ENCODE peak calls at places on chromosome 10, in seven cellular contexts. D, Q, L, X, E, U and O are unnamed samples.

GRCh38 chr10:80471715-80472233 is 17.7 kb downstream of the TSPAN14 start:
- DNase-seq in D (peak), Q (no peak), L (no peak), X (no peak), E (no peak), U (no peak), O (no peak)

GRCh38 chr10:72784551-72785421 is 92.8 kb downstream of the MCU start:
- DNase-seq in D (peak), Q (peak), L (peak), X (no peak), E (peak), U (no peak), O (peak)

GRCh38 chr10:43938810-43939209 is 290.1 kb upstream of the ZNF32 start:
- DNase-seq in D (no peak), Q (no peak), L (no peak), X (no peak), E (no peak), U (peak), O (no peak)

GRCh38 chr10:19119191-19119590 is 70.6 kb downstream of the MALRD1 start:
- DNase-seq in D (no peak), Q (peak), L (no peak), X (no peak), E (no peak), U (no peak), O (no peak)

GRCh38 chr10:63206576-63206975 is 73.4 kb downstream of the NRBF2 start:
- DNase-seq in D (no peak), Q (no peak), L (no peak), X (no peak), E (no peak), U (no peak), O (no peak)

GRCh38 chr10:13955426-13955825 is 368.7 kb downstream of the PRPF18 start:
- DNase-seq in D (no peak), Q (no peak), L (no peak), X (no peak), E (no peak), U (no peak), O (no peak)

GRCh38 chr10:14405076-14406065 is 74.6 kb upstream of the FRMD4A start:
- DNase-seq in D (no peak), Q (no peak), L (no peak), X (no peak), E (no peak), U (no peak), O (no peak)

GRCh38 chr10:43781480-43782361 is 133.0 kb upstream of the ZNF32 start:
- DNase-seq in D (no peak), Q (no peak), L (no peak), X (no peak), E (no peak), U (no peak), O (no peak)

GRCh38 chr10:103458720-103459119 is at the start of gene CALHM1:
- DNase-seq in D (no peak), Q (no peak), L (peak), X (no peak), E (no peak), U (no peak), O (no peak)

GRCh38 chr10:131693766-131694165 is 207.0 kb upstream of the PPP2R2D start:
- DNase-seq in D (no peak), Q (no peak), L (no peak), X (no peak), E (no peak), U (no peak), O (no peak)

GRCh38 chr10:33706746-33707145 is 372.3 kb upstream of the NRP1 start:
- DNase-seq in D (no peak), Q (no peak), L (no peak), X (no peak), E (no peak), U (no peak), O (no peak)

GRCh38 chr10:45235823-45236222 is 79.6 kb downstream of the OR13A1 start:
- DNase-seq in D (no peak), Q (no peak), L (no peak), X (no peak), E (no peak), U (no peak), O (no peak)

GRCh38 chr10:126350216-126350992 is 37.9 kb downstream of the ADAM12 start:
- DNase-seq in D (peak), Q (no peak), L (peak), X (no peak), E (no peak), U (no peak), O (no peak)

GRCh38 chr10:86225098-86225782 is 141.4 kb downstream of the GRID1 start:
- DNase-seq in D (no peak), Q (no peak), L (no peak), X (no peak), E (no peak), U (no peak), O (no peak)

GRCh38 chr10:119688033-119688508 is 36.9 kb downstream of the BAG3 start:
- DNase-seq in D (no peak), Q (no peak), L (no peak), X (no peak), E (no peak), U (no peak), O (no peak)

GRCh38 chr10:71302874-71303568 is 16.0 kb upstream of the SLC29A3 start:
- DNase-seq in D (peak), Q (peak), L (no peak), X (peak), E (no peak), U (no peak), O (no peak)

GRCh38 chr10:78401882-78402367 is 368.3 kb downstream of the RPS24 start:
- DNase-seq in D (no peak), Q (no peak), L (peak), X (no peak), E (no peak), U (no peak), O (no peak)

GRCh38 chr10:13658864-13659685 is 72.3 kb downstream of the PRPF18 start:
- DNase-seq in D (no peak), Q (no peak), L (peak), X (no peak), E (peak), U (peak), O (peak)

GRCh38 chr10:84743483-84743882 is 415.1 kb downstream of the CCSER2 start:
- DNase-seq in D (peak), Q (no peak), L (no peak), X (no peak), E (no peak), U (no peak), O (no peak)

GRCh38 chr10:100356067-100357017 is 9.3 kb downstream of the SCD start:
- DNase-seq in D (no peak), Q (no peak), L (no peak), X (no peak), E (no peak), U (no peak), O (no peak)

GRCh38 chr10:52172581-52172980 is 141.5 kb upstream of the DKK1 start:
- DNase-seq in D (no peak), Q (no peak), L (no peak), X (no peak), E (no peak), U (no peak), O (no peak)

GRCh38 chr10:11478807-11479206 is 132.6 kb downstream of the USP6NL start:
- DNase-seq in D (no peak), Q (no peak), L (no peak), X (no peak), E (no peak), U (no peak), O (no peak)

GRCh38 chr10:94180576-94180975 is 182.2 kb downstream of the NOC3L start:
- DNase-seq in D (no peak), Q (peak), L (no peak), X (no peak), E (no peak), U (no peak), O (no peak)

GRCh38 chr10:72235544-72236279 is 19.6 kb upstream of the ASCC1 start:
- DNase-seq in D (no peak), Q (no peak), L (no peak), X (no peak), E (no peak), U (no peak), O (no peak)

GRCh38 chr10:86310702-86311101 is 55.9 kb downstream of the GRID1 start:
- DNase-seq in D (no peak), Q (no peak), L (peak), X (no peak), E (no peak), U (no peak), O (no peak)

GRCh38 chr10:61472090-61472674 is 19.0 kb upstream of the TMEM26 start:
- DNase-seq in D (no peak), Q (no peak), L (no peak), X (no peak), E (no peak), U (no peak), O (no peak)

GRCh38 chr10:128324058-128324457 is 197.8 kb upstream of the MKI67 start:
- DNase-seq in D (no peak), Q (peak), L (no peak), X (no peak), E (peak), U (no peak), O (peak)

GRCh38 chr10:22251751-22252285 is 34.0 kb upstream of the EBLN1 start:
- DNase-seq in D (no peak), Q (peak), L (peak), X (peak), E (peak), U (peak), O (peak)

GRCh38 chr10:131207584-131208532 is 103.7 kb downstream of the TCERG1L start:
- DNase-seq in D (no peak), Q (no peak), L (peak), X (no peak), E (no peak), U (no peak), O (peak)

GRCh38 chr10:12605580-12606405 is 256.4 kb downstream of the CAMK1D start:
- DNase-seq in D (no peak), Q (no peak), L (no peak), X (peak), E (peak), U (peak), O (peak)

GRCh38 chr10:121665809-121666208 is 67.6 kb upstream of the FGFR2 start:
- DNase-seq in D (no peak), Q (no peak), L (no peak), X (no peak), E (no peak), U (no peak), O (no peak)

GRCh38 chr10:102814456-102814871 is 22.7 kb downstream of the CYP17A1 start:
- DNase-seq in D (no peak), Q (no peak), L (no peak), X (no peak), E (no peak), U (peak), O (peak)

GRCh38 chr10:115969591-115969990 is 303.4 kb downstream of the GFRA1 start:
- DNase-seq in D (no peak), Q (no peak), L (no peak), X (no peak), E (no peak), U (no peak), O (no peak)

GRCh38 chr10:131769691-131770090 is 131.1 kb upstream of the PPP2R2D start:
- DNase-seq in D (no peak), Q (no peak), L (no peak), X (no peak), E (no peak), U (no peak), O (no peak)

GRCh38 chr10:66931340-66931948 is 5.6 kb downstream of the LRRTM3 start:
- DNase-seq in D (peak), Q (peak), L (no peak), X (no peak), E (no peak), U (no peak), O (no peak)

GRCh38 chr10:132961864-132962622 is 19.7 kb upstream of the CFAP46 start:
- DNase-seq in D (no peak), Q (peak), L (peak), X (peak), E (peak), U (peak), O (peak)

GRCh38 chr10:86316274-86316835 is 50.2 kb downstream of the GRID1 start:
- DNase-seq in D (no peak), Q (no peak), L (peak), X (no peak), E (no peak), U (no peak), O (no peak)

GRCh38 chr10:116723428-116724281 is 18.7 kb downstream of the HSPA12A start:
- DNase-seq in D (no peak), Q (no peak), L (no peak), X (peak), E (no peak), U (no peak), O (no peak)

GRCh38 chr10:123683459-123683858 is 17.3 kb downstream of the GPR26 start:
- DNase-seq in D (no peak), Q (no peak), L (no peak), X (no peak), E (no peak), U (no peak), O (no peak)
- H3K4me3 ChIP-seq in D (no peak), Q (no peak), L (no peak), X (no peak), E (no peak), U (no peak), O (no peak)

GRCh38 chr10:91681361-91682276 is 48.7 kb upstream of the PPP1R3C start:
- DNase-seq in D (no peak), Q (no peak), L (peak), X (no peak), E (no peak), U (no peak), O (no peak)

GRCh38 chr10:91682912-91683311 is 50.0 kb upstream of the PPP1R3C start:
- DNase-seq in D (no peak), Q (no peak), L (no peak), X (no peak), E (no peak), U (no peak), O (no peak)

GRCh38 chr10:91684841-91685240 is 52.0 kb upstream of the PPP1R3C start:
- DNase-seq in D (no peak), Q (no peak), L (no peak), X (no peak), E (no peak), U (no peak), O (no peak)

GRCh38 chr10:91680521-91680920 is 47.6 kb upstream of the PPP1R3C start:
- DNase-seq in D (no peak), Q (no peak), L (no peak), X (no peak), E (no peak), U (no peak), O (no peak)

GRCh38 chr10:91683976-91684375 is 51.1 kb upstream of the PPP1R3C start:
- DNase-seq in D (no peak), Q (no peak), L (no peak), X (no peak), E (no peak), U (no peak), O (no peak)
- H3K4me3 ChIP-seq in D (no peak), Q (no peak), L (no peak), X (no peak), E (no peak), U (no peak), O (no peak)

GRCh38 chr10:29372920-29373319 is 84.0 kb downstream of the LYZL1 start:
- DNase-seq in D (no peak), Q (no peak), L (no peak), X (no peak), E (no peak), U (no peak), O (no peak)
- H3K4me3 ChIP-seq in D (no peak), Q (no peak), L (no peak), X (no peak), E (no peak), U (no peak), O (no peak)

DNA sequence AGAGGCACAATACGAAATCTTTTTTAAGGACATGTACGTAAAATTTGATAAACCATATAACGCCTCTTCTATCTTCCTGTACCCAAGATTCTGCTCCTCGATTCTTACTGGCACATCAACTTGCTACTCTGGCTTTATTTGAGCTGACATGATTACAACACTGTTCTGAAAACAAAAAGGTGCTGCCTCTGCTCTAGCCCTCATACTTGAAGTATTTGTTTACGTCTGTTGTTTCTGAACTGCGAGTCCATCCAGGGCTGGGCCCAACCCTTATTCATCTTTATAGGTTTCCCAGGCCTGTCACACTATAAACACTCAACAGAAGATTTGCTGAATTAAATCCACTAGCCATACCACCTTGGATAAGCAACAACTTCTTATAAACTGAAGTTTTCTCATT is 96.2 kb upstream of the SVIL start:
- DNase-seq in D (no peak), Q (no peak), L (no peak), X (no peak), E (no peak), U (no peak), O (no peak)
- H3K4me3 ChIP-seq in D (no peak), Q (no peak), L (no peak), X (no peak), E (no peak), U (no peak), O (no peak)

GRCh38 chr10:113053091-113053490 is 103.0 kb downstream of the TCF7L2 start:
- DNase-seq in D (no peak), Q (no peak), L (no peak), X (no peak), E (peak), U (peak), O (peak)

GRCh38 chr10:113056030-113056429 is 106.0 kb downstream of the TCF7L2 start:
- DNase-seq in D (no peak), Q (no peak), L (no peak), X (no peak), E (no peak), U (no peak), O (no peak)

GRCh38 chr10:113055458-113055857 is 105.4 kb downstream of the TCF7L2 start:
- DNase-seq in D (no peak), Q (no peak), L (no peak), X (no peak), E (no peak), U (no peak), O (no peak)

GRCh38 chr10:113052076-113052830 is 102.2 kb downstream of the TCF7L2 start:
- DNase-seq in D (no peak), Q (no peak), L (no peak), X (no peak), E (no peak), U (no peak), O (no peak)

DNA sequence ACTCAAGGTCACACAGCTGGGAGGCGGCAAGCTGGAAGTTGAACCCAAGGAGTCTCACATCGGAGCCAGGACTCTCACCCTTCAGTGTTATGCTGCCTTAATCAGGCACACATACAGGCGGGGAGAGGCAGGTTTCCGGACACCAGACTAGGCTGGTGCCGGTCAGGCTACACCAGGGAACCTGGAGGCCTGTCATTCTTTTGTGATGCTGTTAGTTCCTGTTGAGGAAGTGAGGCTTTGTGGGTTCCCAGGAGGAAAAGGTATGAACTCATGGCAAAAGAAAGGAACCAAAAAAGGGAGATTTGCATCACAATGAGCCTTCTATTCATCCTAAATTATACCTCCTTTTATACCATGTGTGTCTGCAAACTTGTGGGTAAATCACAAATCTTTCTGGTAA is 103.8 kb downstream of the TCF7L2 start:
- DNase-seq in D (no peak), Q (no peak), L (no peak), X (no peak), E (no peak), U (no peak), O (no peak)
- H3K4me3 ChIP-seq in D (no peak), Q (no peak), L (no peak), X (no peak), E (no peak), U (no peak), O (no peak)

GRCh38 chr10:24518981-24519597 is 204.6 kb downstream of the ARHGAP21 start:
- DNase-seq in D (peak), Q (peak), L (peak), X (peak), E (peak), U (peak), O (peak)

GRCh38 chr10:24513155-24513554 is 210.5 kb downstream of the ARHGAP21 start:
- DNase-seq in D (no peak), Q (peak), L (no peak), X (no peak), E (no peak), U (no peak), O (no peak)

GRCh38 chr10:24515481-24515880 is 208.2 kb downstream of the ARHGAP21 start:
- DNase-seq in D (no peak), Q (no peak), L (no peak), X (no peak), E (no peak), U (no peak), O (no peak)

GRCh38 chr10:24519950-24520349 is 203.7 kb downstream of the ARHGAP21 start:
- DNase-seq in D (no peak), Q (no peak), L (no peak), X (peak), E (no peak), U (no peak), O (no peak)

GRCh38 chr10:24518411-24518810 is 205.3 kb downstream of the ARHGAP21 start:
- DNase-seq in D (no peak), Q (no peak), L (no peak), X (no peak), E (no peak), U (no peak), O (no peak)
- H3K4me3 ChIP-seq in D (no peak), Q (no peak), L (no peak), X (no peak), E (no peak), U (no peak), O (no peak)

GRCh38 chr10:5470062-5470751 is 29.2 kb downstream of the CALML5 start:
- DNase-seq in D (no peak), Q (no peak), L (no peak), X (no peak), E (no peak), U (no peak), O (no peak)

GRCh38 chr10:5468262-5469106 is 30.9 kb downstream of the CALML5 start:
- DNase-seq in D (no peak), Q (no peak), L (no peak), X (no peak), E (no peak), U (no peak), O (no peak)

GRCh38 chr10:5466451-5466996 is 32.8 kb downstream of the CALML5 start:
- DNase-seq in D (no peak), Q (no peak), L (no peak), X (no peak), E (no peak), U (no peak), O (no peak)

GRCh38 chr10:5467634-5468255 is 31.6 kb downstream of the CALML5 start:
- DNase-seq in D (no peak), Q (no peak), L (no peak), X (no peak), E (no peak), U (no peak), O (no peak)

GRCh38 chr10:5469353-5470061 is 29.9 kb downstream of the CALML5 start:
- DNase-seq in D (no peak), Q (no peak), L (no peak), X (no peak), E (no peak), U (no peak), O (no peak)
- H3K4me3 ChIP-seq in D (no peak), Q (no peak), L (no peak), X (no peak), E (no peak), U (no peak), O (no peak)